ENCODE peak calls at places on chromosomes 4 and X, in six cellular contexts. X is HepG2, O is HCT116, V is esophagus muscularis mucosa, I is transverse colon, Q is vagina. B is an unnamed sample.

GRCh38 chr4:183960021-183960420 is 54.9 kb downstream of the STOX2 start:
- DNase-seq in V (no peak), O (no peak), I (peak), X (no peak), Q (no peak), B (no peak)

GRCh38 chr4:111209706-111210105 is 586.8 kb upstream of the PITX2 start:
- DNase-seq in O (no peak), V (no peak), Q (no peak), X (no peak), I (no peak), B (no peak)

GRCh38 chr4:156516698-156517097 is 454.9 kb downstream of the PDGFC start:
- DNase-seq in V (no peak), O (no peak), I (no peak), Q (no peak), X (no peak), B (no peak)

GRCh38 chr4:1982124-1983052 is 26.4 kb downstream of the NELFA start:
- DNase-seq in Q (peak), V (no peak), X (no peak), O (no peak), I (peak), B (no peak)

GRCh38 chrX:7083468-7084396 is 63.8 kb upstream of the STS start:
- DNase-seq in V (no peak), O (peak), X (no peak), I (peak), Q (no peak), B (no peak)

GRCh38 chr4:109873791-109874514 is 26.0 kb downstream of the LRIT3 start:
- DNase-seq in V (no peak), X (no peak), O (peak), I (no peak), Q (no peak), B (no peak)

GRCh38 chr4:2934077-2934812 is 29.0 kb downstream of the NOP14 start:
- DNase-seq in V (peak), O (no peak), X (no peak), Q (no peak), I (peak), B (no peak)

GRCh38 chrX:18828832-18829404 is 121.5 kb downstream of the PPEF1 start:
- DNase-seq in X (peak), O (no peak), V (no peak), I (no peak), Q (no peak), B (no peak)

GRCh38 chrX:2691543-2692220 is 587 bp downstream of the CD99 start:
- DNase-seq in O (no peak), X (no peak), V (no peak), I (peak), Q (no peak), B (no peak)

GRCh38 chrX:2423293-2423692 is 77.5 kb downstream of the DHRSX start:
- DNase-seq in V (no peak), Q (no peak), X (no peak), I (no peak), O (no peak), B (no peak)

GRCh38 chr4:80876810-80877209 is 153.7 kb upstream of the BMP3 start:
- DNase-seq in Q (no peak), I (no peak), X (no peak), V (no peak), O (no peak), B (peak)

GRCh38 chr4:2250764-2251072 is 8.8 kb upstream of the HAUS3 start:
- DNase-seq in O (no peak), V (no peak), I (no peak), Q (no peak), X (no peak), B (peak)

GRCh38 chrX:71652405-71652804 is 14.9 kb upstream of the LOC101059915 start:
- DNase-seq in I (peak), V (no peak), Q (no peak), O (peak), X (peak), B (no peak)

GRCh38 chrX:37921758-37922157 is 74.4 kb upstream of the DYNLT3 start:
- DNase-seq in O (no peak), X (no peak), V (no peak), Q (no peak), I (no peak), B (no peak)

DNA sequence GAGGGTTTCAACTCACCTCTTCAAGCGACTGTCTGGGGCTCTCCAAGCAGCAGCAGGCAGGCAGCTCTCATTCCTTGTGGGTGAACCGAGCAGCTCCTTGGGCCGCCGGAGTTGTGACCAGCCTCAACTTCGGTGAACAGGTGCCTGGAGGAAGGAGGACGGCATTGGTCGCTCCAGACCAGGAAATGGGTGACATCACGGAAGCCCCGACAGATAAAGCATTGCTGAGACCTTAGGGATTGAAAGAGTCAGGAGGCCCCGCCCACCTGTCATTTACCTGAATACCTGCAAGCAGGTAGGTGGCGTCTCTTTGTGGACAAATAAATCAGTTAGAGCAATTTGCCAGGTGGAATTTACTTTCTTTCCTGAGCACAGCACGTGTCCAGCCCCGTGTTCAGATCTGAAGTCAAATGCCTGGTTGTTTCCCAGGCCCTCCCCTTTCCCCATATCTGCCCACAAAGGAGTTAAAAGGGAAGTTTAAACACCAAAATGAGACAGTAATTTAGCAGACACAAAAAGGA is at the start of gene LNX1:
- DNase-seq in Q (no peak), V (peak), I (peak), O (peak), X (no peak), B (no peak)
- TF ChIP-seq POLR2AphosphoS5 in Q (peak), V (no peak), I (peak), O (peak), X (no peak), B (no peak)

GRCh38 chrX:47650164-47651042 is at the start of gene ELK1:
- DNase-seq in X (peak), Q (peak), I (peak), O (peak), V (peak), B (peak)
- TF ChIP-seq POLR2A in X (peak), Q (no peak), I (peak), O (no peak), V (peak), B (peak)

DNA sequence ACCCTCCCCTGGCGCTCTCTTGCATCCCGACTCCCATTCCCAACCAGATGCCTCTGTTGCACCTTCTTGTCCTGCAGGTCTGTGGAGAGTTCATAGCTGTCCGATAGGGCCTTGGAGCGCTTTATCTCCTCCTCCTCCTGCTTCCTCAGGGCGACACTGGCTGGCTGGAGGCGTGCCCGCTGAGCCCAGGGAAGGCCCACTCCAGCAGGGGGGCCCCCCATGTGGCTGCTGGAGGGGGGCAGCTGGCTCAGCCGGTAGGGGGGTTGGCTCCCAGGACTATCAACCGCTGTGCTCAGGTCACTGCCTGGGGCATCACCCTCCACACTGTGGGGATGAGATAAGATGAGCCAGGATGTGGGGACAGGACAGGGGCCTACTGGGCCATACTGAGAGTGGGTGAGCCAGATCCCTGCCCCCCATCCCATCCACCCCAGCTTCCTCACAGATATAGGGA is 25.6 kb downstream of the IQSEC2 start:
- DNase-seq in V (no peak), O (no peak), X (no peak), I (no peak), Q (no peak), B (no peak)
- TF ChIP-seq POLR2AphosphoS5 in V (no peak), O (no peak), X (no peak), I (no peak), Q (no peak), B (no peak)

GRCh38 chrX:145792281-145792680 is 25.3 kb upstream of the SLITRK2 start:
- DNase-seq in X (no peak), V (no peak), I (no peak), Q (no peak), O (no peak), B (no peak)
- TF ChIP-seq POLR2A in X (no peak), V (no peak), I (no peak), Q (no peak), O (no peak), B (no peak)

DNA sequence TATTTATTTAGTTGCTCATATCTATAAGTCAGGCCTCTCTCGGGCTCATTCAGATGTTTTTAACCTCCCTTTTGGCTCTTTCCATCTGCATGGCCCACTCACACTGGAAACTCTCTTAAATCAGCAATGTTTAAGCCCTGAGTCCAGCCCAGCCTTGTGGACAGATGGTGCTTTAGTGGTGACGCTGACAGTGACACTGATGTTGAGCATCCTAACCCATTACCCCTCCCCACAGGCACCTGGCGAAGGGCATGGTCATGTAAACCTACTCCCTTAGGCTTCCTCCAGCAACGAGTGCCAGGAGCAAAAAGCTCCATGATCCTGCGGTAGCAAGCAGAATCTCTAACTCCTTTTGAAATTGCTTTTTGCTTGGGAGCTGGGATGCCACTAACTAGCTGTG is 569.6 kb downstream of the BCOR start:
- DNase-seq in O (no peak), I (no peak), Q (no peak), V (no peak), X (no peak), B (no peak)
- TF ChIP-seq POLR2AphosphoS5 in O (no peak), I (no peak), Q (no peak), V (no peak), X (no peak), B (no peak)